ENCODE peak calls at places on chromosome 9, in four cellular contexts. J, I, Z and N are unnamed samples.

GRCh38 chr9:35195683-35196082 is 33.9 kb downstream of the UNC13B start:
- DNase-seq in J (peak), I (no peak), Z (no peak), N (no peak)

GRCh38 chr9:88969646-88970373 is 21.5 kb upstream of the S1PR3 start:
- DNase-seq in J (no peak), I (no peak), Z (no peak), N (no peak)

GRCh38 chr9:105413486-105414068 is 34.3 kb upstream of the FSD1L start:
- DNase-seq in J (peak), I (peak), Z (no peak), N (peak)

GRCh38 chr9:123044556-123044955 is 11.1 kb downstream of the GPR21 start:
- DNase-seq in J (peak), I (no peak), Z (no peak), N (no peak)

GRCh38 chr9:93108301-93109041 is 12.5 kb downstream of the CARD19 start:
- DNase-seq in J (no peak), I (no peak), Z (no peak), N (no peak)

GRCh38 chr9:137755261-137755927 is 122.2 kb upstream of the CACNA1B start:
- DNase-seq in J (no peak), I (no peak), Z (no peak), N (no peak)

GRCh38 chr9:71286146-71286545 is 164.7 kb upstream of the TRPM3 start:
- DNase-seq in J (no peak), I (no peak), Z (no peak), N (no peak)

GRCh38 chr9:107740088-107740980 is 250.8 kb upstream of the KLF4 start:
- DNase-seq in J (no peak), I (no peak), Z (no peak), N (no peak)

GRCh38 chr9:135216666-135217431 is 129.4 kb downstream of the OLFM1 start:
- DNase-seq in J (no peak), I (no peak), Z (no peak), N (peak)

GRCh38 chr9:102225806-102226441 is 487.5 kb upstream of the GRIN3A start:
- DNase-seq in J (no peak), I (no peak), Z (no peak), N (no peak)

GRCh38 chr9:136697146-136697820 is 10.0 kb upstream of the AGPAT2 start:
- DNase-seq in J (no peak), I (no peak), Z (peak), N (no peak)

GRCh38 chr9:68747043-68747533 is 42.0 kb downstream of the PIP5K1B start:
- DNase-seq in J (no peak), I (peak), Z (no peak), N (no peak)

GRCh38 chr9:85290019-85290418 is 451.7 kb downstream of the AGTPBP1 start:
- DNase-seq in J (no peak), I (no peak), Z (no peak), N (no peak)

GRCh38 chr9:97577051-97577450 is 56.1 kb downstream of the TSTD2 start:
- DNase-seq in J (no peak), I (no peak), Z (no peak), N (no peak)

GRCh38 chr9:68500457-68501158 is 40.1 kb downstream of the TMEM252 start:
- DNase-seq in J (peak), I (no peak), Z (no peak), N (no peak)

GRCh38 chr9:125409637-125410521 is 148.3 kb downstream of the GAPVD1 start:
- DNase-seq in J (peak), I (peak), Z (peak), N (peak)

GRCh38 chr9:98551511-98552286 is 157.0 kb downstream of the GABBR2 start:
- DNase-seq in J (peak), I (peak), Z (no peak), N (no peak)

GRCh38 chr9:2859776-2860379 is 16.0 kb upstream of the PUM3 start:
- DNase-seq in J (peak), I (peak), Z (peak), N (peak)

GRCh38 chr9:5089737-5090136 is 95.7 kb downstream of the INSL6 start:
- DNase-seq in J (no peak), I (no peak), Z (no peak), N (no peak)

GRCh38 chr9:92988215-92988731 is 41.0 kb downstream of the FGD3 start:
- DNase-seq in J (no peak), I (no peak), Z (no peak), N (peak)

GRCh38 chr9:34717996-34718614 is 8.2 kb upstream of the CCL21 start:
- DNase-seq in J (peak), I (no peak), Z (no peak), N (no peak)

GRCh38 chr9:10251490-10251889 is 361.3 kb downstream of the PTPRD start:
- DNase-seq in J (peak), I (no peak), Z (no peak), N (no peak)

GRCh38 chr9:117325110-117325788 is 89.6 kb downstream of the ASTN2 start:
- DNase-seq in J (no peak), I (peak), Z (no peak), N (no peak)

GRCh38 chr9:87071473-87071872 is 124.2 kb upstream of the GAS1 start:
- DNase-seq in J (no peak), I (no peak), Z (no peak), N (no peak)

GRCh38 chr9:34869390-34869789 is 88.7 kb upstream of the PHF24 start:
- DNase-seq in J (peak), I (peak), Z (no peak), N (no peak)

GRCh38 chr9:70108181-70108580 is 64.5 kb downstream of the MAMDC2 start:
- DNase-seq in J (no peak), I (no peak), Z (no peak), N (no peak)

GRCh38 chr9:78314953-78315870 is 18.3 kb downstream of the PSAT1 start:
- DNase-seq in J (peak), I (no peak), Z (peak), N (no peak)
- H3K56ac ChIP-seq in J (no peak), I (no peak), Z (no peak), N (no peak)

DNA sequence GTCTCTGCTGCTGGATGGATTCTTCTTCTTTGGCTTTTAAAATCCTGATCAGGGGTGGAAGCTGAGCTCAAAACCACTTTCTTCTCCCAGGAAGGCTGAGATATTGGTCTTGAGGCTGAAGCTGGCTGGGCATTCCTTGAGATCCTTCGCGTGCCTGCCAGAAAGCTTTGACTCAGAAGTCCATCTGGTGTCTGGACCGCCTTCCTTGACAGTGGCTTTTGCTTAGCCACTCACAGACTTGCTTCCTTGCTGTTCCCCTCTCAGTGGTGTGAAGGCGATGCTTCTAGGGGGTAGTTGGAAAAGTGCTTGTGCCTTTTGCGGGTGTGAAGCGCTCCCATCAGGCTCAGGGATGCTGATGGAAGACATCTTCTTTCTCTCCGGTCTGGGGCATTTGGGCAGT is 45.9 kb downstream of the RGS3 start:
- DNase-seq in J (peak), I (no peak), Z (no peak), N (no peak)
- H3K56ac ChIP-seq in J (no peak), I (no peak), Z (no peak), N (no peak)

GRCh38 chr9:129014611-129015010 is 13.5 kb downstream of the SH3GLB2 start:
- DNase-seq in J (no peak), I (no peak), Z (no peak), N (no peak)

GRCh38 chr9:129012343-129012742 is 15.8 kb downstream of the SH3GLB2 start:
- DNase-seq in J (no peak), I (no peak), Z (no peak), N (no peak)

GRCh38 chr9:129014124-129014523 is 14.0 kb downstream of the SH3GLB2 start:
- DNase-seq in J (no peak), I (no peak), Z (no peak), N (no peak)

GRCh38 chr9:129012893-129013448 is 15.2 kb downstream of the SH3GLB2 start:
- DNase-seq in J (no peak), I (no peak), Z (no peak), N (no peak)

GRCh38 chr9:129013674-129014073 is 14.5 kb downstream of the SH3GLB2 start:
- DNase-seq in J (no peak), I (no peak), Z (no peak), N (no peak)
- H3K56ac ChIP-seq in J (no peak), I (no peak), Z (no peak), N (no peak)

DNA sequence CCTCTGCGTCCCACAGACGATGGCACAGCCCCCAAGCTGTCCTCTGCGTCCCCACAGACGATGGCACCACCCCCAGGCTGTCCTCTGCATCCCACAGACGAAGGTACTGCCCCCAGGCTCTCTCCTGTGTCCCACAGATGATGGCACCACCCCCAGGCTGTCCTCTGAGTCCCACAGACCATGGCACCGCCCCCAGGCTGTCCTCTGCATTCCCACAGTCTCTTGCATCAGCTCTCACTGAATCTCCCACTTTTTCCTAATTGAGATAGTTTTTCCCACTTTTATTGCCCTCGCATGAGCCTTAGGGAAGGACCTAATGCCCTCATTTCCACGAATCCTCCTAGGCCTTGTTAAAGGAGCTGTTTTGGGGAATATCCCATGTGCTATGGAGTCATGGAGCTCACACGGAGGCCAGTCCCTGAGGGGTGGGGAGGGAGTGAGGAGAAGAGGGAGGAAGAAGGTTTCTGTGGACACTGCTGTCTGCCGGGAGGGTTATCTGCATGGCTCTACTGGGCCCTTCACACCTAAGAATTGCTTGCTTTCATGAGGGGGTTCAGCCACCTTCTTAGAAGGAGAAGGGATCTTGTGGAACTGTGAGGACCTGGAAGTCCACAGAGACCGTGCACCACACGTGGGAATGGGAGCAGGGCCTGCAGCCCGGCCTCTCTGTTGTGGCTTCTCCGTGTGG is 58.2 kb upstream of the PTCH1 start:
- DNase-seq in J (no peak), I (no peak), Z (no peak), N (no peak)
- H3K56ac ChIP-seq in J (no peak), I (peak), Z (no peak), N (no peak)

DNA sequence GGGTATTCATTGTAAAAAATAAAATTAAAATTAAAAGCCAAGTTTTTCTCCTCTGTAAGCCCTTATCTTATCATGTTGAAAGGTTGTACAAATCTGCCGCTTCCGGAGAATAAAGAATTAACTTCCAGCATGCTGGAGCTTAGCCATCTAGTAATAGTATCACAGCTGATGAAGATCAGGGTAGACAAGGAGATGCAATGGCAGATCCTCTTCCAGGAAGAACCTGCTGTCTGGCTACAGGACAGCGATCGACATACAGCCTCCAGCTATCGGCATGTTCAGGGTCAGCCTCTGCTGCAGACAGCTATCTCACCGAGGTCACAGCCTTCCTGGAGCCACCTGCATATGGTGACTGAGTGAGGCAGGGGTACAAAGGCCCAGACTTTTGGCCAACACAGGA is 82.6 kb downstream of the MED27 start:
- DNase-seq in J (no peak), I (no peak), Z (no peak), N (no peak)
- H3K56ac ChIP-seq in J (no peak), I (no peak), Z (no peak), N (no peak)

GRCh38 chr9:115403753-115404152 is 285.8 kb upstream of the TNC start:
- DNase-seq in J (no peak), I (no peak), Z (no peak), N (no peak)
- H3K56ac ChIP-seq in J (no peak), I (no peak), Z (no peak), N (no peak)

GRCh38 chr9:95327239-95327865 is 9.8 kb upstream of the FANCC start:
- DNase-seq in J (no peak), I (no peak), Z (no peak), N (no peak)
- H3K56ac ChIP-seq in J (no peak), I (no peak), Z (no peak), N (no peak)

GRCh38 chr9:6765396-6765795 is 7.6 kb downstream of the KDM4C start:
- DNase-seq in J (no peak), I (no peak), Z (no peak), N (no peak)

GRCh38 chr9:6771722-6772121 is 13.9 kb downstream of the KDM4C start:
- DNase-seq in J (no peak), I (peak), Z (peak), N (peak)

GRCh38 chr9:6763244-6763643 is 5.5 kb downstream of the KDM4C start:
- DNase-seq in J (no peak), I (no peak), Z (no peak), N (no peak)

GRCh38 chr9:6764570-6765334 is 7.0 kb downstream of the KDM4C start:
- DNase-seq in J (no peak), I (peak), Z (no peak), N (no peak)

GRCh38 chr9:6766606-6767005 is 8.8 kb downstream of the KDM4C start:
- DNase-seq in J (no peak), I (peak), Z (no peak), N (no peak)
- H3K56ac ChIP-seq in J (no peak), I (no peak), Z (no peak), N (no peak)

DNA sequence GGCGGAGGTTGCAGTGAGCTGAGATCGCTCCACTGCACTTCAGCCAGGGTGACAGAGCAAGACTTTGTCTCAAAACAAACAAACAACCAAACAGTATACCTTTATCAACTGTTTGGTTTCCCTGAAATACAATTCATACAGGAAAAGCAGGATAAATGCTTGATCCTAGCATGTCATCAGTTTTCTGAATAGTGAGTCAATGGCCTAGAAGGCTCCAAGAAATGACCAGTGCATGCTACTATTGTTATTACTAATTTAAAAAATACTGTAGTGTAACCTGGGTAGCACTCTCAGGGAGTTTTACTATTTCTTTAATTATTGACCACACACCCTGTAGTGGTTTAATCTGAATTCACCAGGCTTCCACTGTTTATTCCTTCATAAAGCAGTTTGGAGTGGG is 101.0 kb upstream of the PTPN3 start:
- DNase-seq in J (no peak), I (no peak), Z (no peak), N (no peak)
- H3K56ac ChIP-seq in J (no peak), I (no peak), Z (no peak), N (no peak)

GRCh38 chr9:134188421-134189166 is 24.2 kb upstream of the RNU6ATAC start:
- DNase-seq in J (no peak), I (no peak), Z (no peak), N (no peak)

GRCh38 chr9:134189475-134190231 is 25.3 kb upstream of the RNU6ATAC start:
- DNase-seq in J (no peak), I (no peak), Z (no peak), N (no peak)

GRCh38 chr9:134187821-134188420 is 23.6 kb upstream of the RNU6ATAC start:
- DNase-seq in J (no peak), I (no peak), Z (no peak), N (no peak)

GRCh38 chr9:134190232-134191121 is 26.1 kb upstream of the RNU6ATAC start:
- DNase-seq in J (no peak), I (no peak), Z (no peak), N (no peak)

GRCh38 chr9:134189167-134189474 is 24.8 kb upstream of the RNU6ATAC start:
- DNase-seq in J (no peak), I (peak), Z (no peak), N (no peak)
- H3K56ac ChIP-seq in J (no peak), I (peak), Z (no peak), N (no peak)